ENCODE peak calls at places on chromosomes 4 and X, in eight cellular contexts. B is ovary, C is lower lobe of right lung, E is Caco-2, J is Peyer's patch, L is endodermal cell, W is vagina, U is RWPE2. A is an unnamed sample.

GRCh38 chrX:131650637-131651410 is 107.0 kb downstream of the OR13H1 start:
- DNase-seq in U (no peak), L (no peak), B (no peak), E (no peak), W (no peak), C (no peak), J (no peak), A (no peak)

GRCh38 chr4:6693274-6694176 is at the start of gene S100P:
- DNase-seq in J (no peak), L (no peak), W (no peak), E (peak; percentile 63), C (no peak), U (no peak), B (no peak), A (no peak)

GRCh38 chr4:70992354-70992753 is 1.1 kb upstream of the DCK start:
- DNase-seq in U (no peak), B (no peak), J (no peak), E (peak; percentile 74), W (no peak), L (peak; percentile 62), C (no peak), A (no peak)

GRCh38 chr4:153448003-153448731 is 18.0 kb upstream of the TMEM131L start:
- DNase-seq in B (no peak), U (no peak), J (no peak), E (no peak), W (no peak), L (no peak), C (no peak), A (no peak)

GRCh38 chrX:989959-990510 is 222.4 kb downstream of the CRLF2 start:
- DNase-seq in J (no peak), L (peak; percentile 91), B (peak; percentile 90), C (no peak), U (peak; percentile 47), W (peak; percentile 97), E (no peak), A (peak; percentile 88)

GRCh38 chrX:31508338-31508737 is 436.5 kb upstream of the FTHL17 start:
- DNase-seq in L (no peak), E (no peak), U (no peak), C (no peak), J (no peak), B (no peak), W (no peak), A (no peak)

GRCh38 chrX:140767646-140768045 is 58.1 kb downstream of the LINC00632 start:
- DNase-seq in E (no peak), C (no peak), W (no peak), L (no peak), J (no peak), B (no peak), U (no peak), A (no peak)

GRCh38 chr4:129163427-129163826 is 67.5 kb downstream of the C4orf33 start:
- DNase-seq in U (no peak), C (no peak), E (no peak), L (no peak), B (no peak), J (no peak), W (no peak), A (no peak)

GRCh38 chr4:205097-205756 is 80.9 kb downstream of the ZNF718 start:
- DNase-seq in L (no peak), W (no peak), B (no peak), J (no peak), E (no peak), C (no peak), U (no peak), A (no peak)

GRCh38 chr4:206054-206453 is 81.8 kb downstream of the ZNF718 start:
- DNase-seq in J (no peak), L (no peak), C (no peak), W (no peak), E (no peak), B (no peak), U (no peak), A (no peak)

DNA sequence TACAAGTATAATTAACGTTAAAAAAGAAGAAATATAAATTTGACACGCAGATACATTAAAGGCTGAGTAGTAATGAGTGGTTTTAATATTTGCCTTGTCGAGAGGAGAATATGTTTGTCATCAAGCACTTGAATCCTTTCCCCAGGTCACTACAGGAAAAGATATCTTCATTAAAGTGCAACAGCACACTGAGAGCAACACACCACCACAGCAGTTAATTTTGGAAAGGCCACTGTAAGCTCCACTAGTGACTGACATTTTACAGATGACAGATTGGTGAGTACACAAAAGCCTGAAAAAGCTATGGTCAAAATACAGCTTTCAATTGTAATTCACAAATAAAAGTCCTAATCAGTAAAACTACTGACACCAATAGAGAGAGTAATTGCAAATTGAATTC is 76.6 kb downstream of the ZNF718 start:
- DNase-seq in U (no peak), B (no peak), W (no peak), C (no peak), L (no peak), E (no peak), J (no peak), A (no peak)
- TF ChIP-seq CTCF in U (no peak), B (no peak), W (no peak), C (no peak), L (no peak), E (no peak), J (no peak), A (no peak)

DNA sequence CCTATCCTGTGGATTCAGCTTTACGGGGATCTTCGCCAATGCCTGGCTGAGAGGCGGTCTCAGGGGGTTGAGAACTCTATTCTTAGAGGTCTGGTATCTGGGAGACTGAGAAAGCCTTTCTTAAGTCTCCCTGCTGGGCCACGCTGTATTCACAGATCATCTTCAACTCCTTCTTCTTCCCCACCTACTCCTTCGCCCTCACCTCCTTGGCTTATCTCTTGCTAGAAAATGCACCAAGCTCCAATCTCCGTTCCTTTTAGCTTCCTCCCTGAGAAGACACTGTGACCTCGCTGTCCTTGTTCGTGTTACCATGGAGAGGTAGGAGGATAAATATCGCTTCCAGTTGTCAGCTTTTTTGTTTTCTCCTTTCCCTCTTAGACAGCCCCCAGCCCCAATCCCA is 450 bp upstream of the KLF8 start:
- DNase-seq in L (peak; percentile 70), E (no peak), W (no peak), J (no peak), U (no peak), B (no peak), C (no peak), A (no peak)
- H3K9me3 ChIP-seq in L (no peaks in the 10 kb centered on the region), E (no peaks in the 10 kb centered on the region), W (no peaks in the 10 kb centered on the region), J (no peaks in the 10 kb centered on the region), U (no peaks in the 10 kb centered on the region), B (no peaks in the 10 kb centered on the region), C (no peaks in the 10 kb centered on the region), A (no peaks in the 10 kb centered on the region)

GRCh38 chr4:148998719-148999118 is 556.5 kb upstream of the NR3C2 start:
- DNase-seq in J (no peak), E (peak; percentile 17), W (no peak), B (no peak), U (no peak), L (peak; percentile 77), C (no peak), A (no peak)
- TF ChIP-seq CTCF in J (no peak), E (peak; percentile 21), W (no peak), B (no peak), U (peak; percentile 25), L (peak; percentile 91), C (no peak), A (no peak)

DNA sequence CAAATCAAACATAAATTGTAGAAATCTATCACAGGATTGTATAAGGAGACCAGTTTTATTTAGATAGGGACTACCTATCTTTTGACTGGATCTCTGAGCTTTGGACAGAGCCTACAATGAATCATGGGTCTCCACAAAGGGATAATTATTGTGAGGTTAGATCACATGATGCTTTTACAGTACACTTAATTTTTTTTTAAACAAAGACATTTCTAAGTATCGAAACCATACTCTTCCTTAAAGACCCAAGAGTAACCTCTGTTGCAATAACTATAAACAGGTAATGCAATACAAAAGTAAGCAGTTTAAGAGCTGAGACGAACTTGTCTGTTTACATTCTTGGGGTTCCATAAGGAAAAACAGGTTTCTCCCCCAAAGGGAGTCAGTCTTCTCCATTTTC is 64.3 kb upstream of the GABRE start:
- DNase-seq in J (no peak), E (no peak), C (no peak), B (no peak), W (no peak), U (no peak), L (no peak), A (no peak)
- H3K9me3 ChIP-seq in J (no peaks in the 10 kb centered on the region), E (no peaks in the 10 kb centered on the region), C (no peaks in the 10 kb centered on the region), B (no peaks in the 10 kb centered on the region), W (no peaks in the 10 kb centered on the region), U (no peaks in the 10 kb centered on the region), L (peaks cover 4% of the 10 kb centered on the region), A (no peaks in the 10 kb centered on the region)

GRCh38 chr4:185099024-185099682 is 43.9 kb upstream of the SLC25A4 start:
- DNase-seq in W (no peak), B (no peak), U (no peak), C (no peak), L (peak; percentile 60), E (no peak), J (no peak), A (no peak)
- TF ChIP-seq CTCF in W (no peak), B (no peak), U (no peak), C (no peak), L (no peak), E (no peak), J (no peak), A (no peak)

DNA sequence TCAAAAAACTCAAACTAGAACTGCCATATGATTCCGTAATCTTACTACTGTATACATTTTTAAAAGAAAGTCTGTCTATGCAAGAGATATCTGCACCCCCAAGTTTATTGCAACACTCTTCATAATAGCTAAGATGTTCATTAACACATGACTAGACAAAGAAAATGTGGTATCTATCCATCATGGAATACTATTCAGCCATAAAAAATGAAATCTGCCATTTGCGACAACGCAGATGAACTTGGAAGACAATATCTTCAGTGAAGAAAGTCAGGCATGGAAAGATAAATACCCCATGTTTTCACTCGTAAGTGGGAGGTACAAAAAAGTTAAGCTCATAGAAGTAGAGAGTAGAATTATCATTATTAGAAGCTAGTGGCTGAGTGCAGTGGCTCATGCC is 87.3 kb upstream of the DHRSX start:
- DNase-seq in U (no peak), L (no peak), B (no peak), E (no peak), C (no peak), J (no peak), W (no peak), A (no peak)
- H3K9me3 ChIP-seq in U (no peaks in the 10 kb centered on the region), L (no peaks in the 10 kb centered on the region), B (no peaks in the 10 kb centered on the region), E (no peaks in the 10 kb centered on the region), C (no peaks in the 10 kb centered on the region), J (no peaks in the 10 kb centered on the region), W (no peaks in the 10 kb centered on the region), A (no peaks in the 10 kb centered on the region)